ENCODE peak calls at places on chromosome 18, in four cellular contexts. W, J, A and G are unnamed samples.
A peak's percentile ranks its signal among the peaks of the same experiment; 100 is the strongest.

GRCh38 chr18:53745228-53745967 is 479.1 kb downstream of the MBD2 start:
- DNase-seq in W (no peak), A (no peak), J (no peak), G (no peak)

GRCh38 chr18:74540689-74541421 is 6.6 kb downstream of the CNDP1 start:
- DNase-seq in W (no peak), J (no peak), A (no peak), G (no peak)

GRCh38 chr18:41227993-41228392 is 727.0 kb upstream of the PIK3C3 start:
- DNase-seq in A (no peak), W (no peak), J (no peak), G (no peak)

GRCh38 chr18:59909289-59910036 is 9.7 kb downstream of the PMAIP1 start:
- DNase-seq in J (no peak), W (no peak), A (no peak), G (no peak)

GRCh38 chr18:32761231-32761785 is 11.5 kb downstream of the KLHL14 start:
- DNase-seq in J (no peak), W (no peak), A (no peak), G (no peak)

GRCh38 chr18:3162181-3162580 is 57.6 kb downstream of the MYOM1 start:
- DNase-seq in J (no peak), W (no peak), A (no peak), G (no peak)

GRCh38 chr18:8029061-8029460 is 461.9 kb downstream of the PTPRM start:
- DNase-seq in A (no peak), J (no peak), W (no peak), G (no peak)

GRCh38 chr18:48799724-48800315 is 150.9 kb downstream of the SMAD7 start:
- DNase-seq in W (no peak), J (no peak), A (no peak), G (no peak)

GRCh38 chr18:75115514-75115913 is 93.4 kb downstream of the PTGR3 start:
- DNase-seq in J (no peak), W (no peak), A (no peak), G (peak; percentile 47)